ENCODE peak calls at places on chromosomes 1 and 21, in six cellular contexts. N is DND-41, U is GM23248, I is MM.1S, D is fibroblast of lung, Y is endothelial cell of umbilical vein. X is an unnamed sample. For H3K27me3, the result is how much of the 10 kb centered on the place peaks cover.

GRCh38 chr1:67747667-67748066 is 62.7 kb downstream of the GADD45A start:
- DNase-seq in N (no peak), U (peak), I (no peak), D (no peak), Y (no peak), X (no peak)

GRCh38 chr1:94843846-94844245 is 23.7 kb downstream of the SLC44A3 start:
- DNase-seq in N (no peak), U (no peak), I (no peak), D (no peak), Y (peak), X (no peak)

GRCh38 chr1:35441926-35442579 is 115.2 kb downstream of the KIAA0319L start:
- DNase-seq in N (no peak), U (no peak), I (no peak), D (no peak), Y (no peak), X (no peak)

GRCh38 chr1:102107441-102107840 is 110.7 kb upstream of the OLFM3 start:
- DNase-seq in N (no peak), U (no peak), I (no peak), D (no peak), Y (no peak), X (no peak)

GRCh38 chr1:94925561-94926364 is 1.1 kb downstream of the CNN3 start:
- DNase-seq in N (no peak), U (peak), I (no peak), D (peak), Y (peak), X (peak)

GRCh38 chr21:35792569-35792968 is 267.8 kb downstream of the SETD4 start:
- DNase-seq in N (no peak), U (no peak), I (no peak), D (no peak), Y (no peak), X (no peak)

GRCh38 chr1:38923607-38924006 is 18.0 kb downstream of the RHBDL2 start:
- DNase-seq in N (no peak), U (no peak), I (no peak), D (no peak), Y (no peak), X (peak)

GRCh38 chr1:85224734-85225623 is 24.2 kb upstream of the SYDE2 start:
- DNase-seq in N (no peak), U (no peak), I (no peak), D (peak), Y (no peak), X (peak)

GRCh38 chr1:246454655-246455054 is 52.4 kb downstream of the SMYD3 start:
- DNase-seq in N (no peak), U (no peak), I (no peak), D (peak), Y (peak), X (no peak)

GRCh38 chr1:3922201-3922725 is 22.2 kb upstream of the C1orf174 start:
- DNase-seq in N (no peak), U (no peak), I (peak), D (no peak), Y (no peak), X (no peak)

GRCh38 chr1:114756949-114757454 is 782 bp downstream of the CSDE1 start:
- DNase-seq in N (no peak), U (peak), I (peak), D (peak), Y (no peak), X (peak)

GRCh38 chr1:223479718-223480425 is 86.7 kb downstream of the CCDC185 start:
- DNase-seq in N (no peak), U (peak), I (no peak), D (no peak), Y (no peak), X (no peak)

GRCh38 chr1:207393610-207394009 is 60.5 kb upstream of the CR2 start:
- DNase-seq in N (no peak), U (peak), I (no peak), D (peak), Y (peak), X (peak)

GRCh38 chr1:77395051-77395450 is 113.2 kb downstream of the AK5 start:
- DNase-seq in N (no peak), U (peak), I (no peak), D (no peak), Y (no peak), X (peak)
- H3K4me2 ChIP-seq in N (no peak), U (peak), I (no peak), D (no peak), Y (no peak), X (peak)

DNA sequence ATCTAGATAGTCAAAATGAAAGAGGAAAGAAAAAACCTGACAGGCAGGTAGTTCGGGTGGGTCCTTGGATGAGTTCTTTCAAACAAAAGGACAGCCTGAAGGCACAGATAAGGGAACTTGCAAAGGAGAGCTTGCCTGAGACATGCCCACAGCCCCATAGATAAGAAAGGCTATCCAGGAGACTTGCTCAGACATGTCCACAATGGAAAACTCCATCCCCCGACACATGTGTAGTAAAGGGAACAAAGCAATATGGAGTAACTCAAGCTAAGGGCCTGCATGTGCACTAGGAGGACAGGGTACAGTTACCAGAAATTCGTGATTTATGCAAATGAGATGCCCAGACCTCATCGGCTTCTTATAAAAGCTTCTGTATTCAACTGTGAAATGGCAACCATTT is 281.5 kb downstream of the NEGR1 start:
- DNase-seq in N (no peak), U (no peak), I (no peak), D (peak), Y (peak), X (no peak)
- H3K27me3 ChIP-seq in N (under half), U (under half), I (under half), D (under half), Y (under half), X (under half)

GRCh38 chr1:183483224-183483623 is 10.9 kb downstream of the SMG7 start:
- DNase-seq in N (no peak), U (no peak), I (no peak), D (no peak), Y (no peak), X (no peak)
- H3K4me2 ChIP-seq in N (no peak), U (no peak), I (no peak), D (no peak), Y (no peak), X (no peak)

DNA sequence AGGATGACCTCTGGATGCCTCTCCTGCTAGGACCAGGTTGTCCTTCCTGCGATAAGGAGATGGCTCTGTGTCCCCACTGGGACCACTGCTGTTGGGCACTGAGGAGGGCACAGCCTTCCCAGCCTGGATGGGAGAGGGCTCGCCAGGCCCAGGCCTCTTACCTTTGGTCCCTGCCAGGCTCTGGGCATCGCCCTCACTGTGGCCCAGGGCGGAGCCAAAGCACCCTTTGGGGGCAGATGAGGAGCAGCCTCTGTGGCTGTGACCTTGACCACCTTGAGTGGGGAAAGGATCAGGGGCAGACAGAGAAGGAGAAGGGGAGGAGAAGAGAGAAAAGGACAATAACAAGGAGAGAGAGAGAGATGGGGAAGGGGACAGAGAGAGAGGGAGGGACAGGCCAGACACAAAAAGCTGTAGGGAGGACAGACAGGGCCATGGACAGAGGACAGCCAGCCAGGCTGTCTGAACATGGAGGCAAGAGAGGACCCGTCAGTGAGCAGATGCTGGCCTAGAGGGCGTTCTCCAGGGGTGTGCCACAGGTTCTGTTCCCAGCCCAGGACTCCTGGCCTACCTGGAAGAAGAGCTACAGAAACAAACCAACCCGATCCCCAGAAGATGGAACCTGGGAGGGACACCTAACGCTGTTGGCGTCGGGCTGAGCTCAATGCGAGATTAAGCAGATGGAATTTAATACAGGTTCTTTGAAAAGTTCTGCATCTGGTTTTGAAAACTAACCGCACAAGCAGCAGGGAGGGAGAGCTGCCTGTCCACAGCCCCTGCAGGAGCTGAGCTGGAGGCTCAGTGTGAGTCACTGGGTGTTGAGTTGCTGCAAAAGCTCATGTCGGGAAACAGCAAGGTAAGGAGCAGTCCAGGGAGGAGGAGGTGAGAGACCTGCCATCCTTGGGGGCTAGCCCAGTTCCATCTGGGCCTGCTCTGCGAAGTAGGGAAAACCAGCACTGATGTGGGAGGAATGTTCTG is 262.1 kb downstream of the PTPRU start:
- DNase-seq in N (no peak), U (no peak), I (no peak), D (no peak), Y (no peak), X (peak)
- H3K27me3 ChIP-seq in N (under half), U (under half), I (half or more), D (under half), Y (under half), X (under half)

GRCh38 chr21:45819478-45820170 is 161.9 kb upstream of the COL6A1 start:
- DNase-seq in N (no peak), U (no peak), I (no peak), D (no peak), Y (no peak), X (no peak)
- H3K4me2 ChIP-seq in N (no peak), U (no peak), I (no peak), D (no peak), Y (no peak), X (peak)

DNA sequence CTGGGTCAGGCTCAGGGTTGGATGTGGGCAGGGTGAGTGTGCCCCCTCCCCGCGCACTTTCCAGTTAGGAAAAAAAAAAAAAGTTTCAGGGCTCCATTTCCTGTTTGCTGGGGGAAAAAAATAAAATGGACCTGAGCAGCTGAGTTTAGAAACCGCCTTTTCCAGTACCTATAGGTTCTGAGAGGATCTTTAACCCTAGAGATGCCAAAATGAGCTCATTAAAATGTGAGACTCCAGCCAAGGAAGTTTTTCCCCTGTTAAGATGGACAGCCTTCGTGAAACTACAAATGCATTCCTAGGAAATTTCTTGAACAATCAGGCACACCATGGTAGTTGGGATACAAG is 143.5 kb upstream of the ETS2 start:
- DNase-seq in N (no peak), U (no peak), I (no peak), D (no peak), Y (no peak), X (no peak)
- H3K27me3 ChIP-seq in N (under half), U (half or more), I (under half), D (half or more), Y (half or more), X (half or more)

GRCh38 chr21:34018185-34018584 is 55.2 kb upstream of the MRPS6 start:
- DNase-seq in N (no peak), U (no peak), I (peak), D (no peak), Y (no peak), X (no peak)

GRCh38 chr21:34019402-34019801 is 54.0 kb upstream of the MRPS6 start:
- DNase-seq in N (no peak), U (no peak), I (no peak), D (no peak), Y (no peak), X (no peak)

GRCh38 chr21:34017127-34017961 is 56.0 kb upstream of the MRPS6 start:
- DNase-seq in N (no peak), U (no peak), I (no peak), D (no peak), Y (no peak), X (no peak)

GRCh38 chr21:34020005-34020847 is 53.2 kb upstream of the MRPS6 start:
- DNase-seq in N (peak), U (no peak), I (peak), D (peak), Y (no peak), X (no peak)

GRCh38 chr21:34018910-34019309 is 54.5 kb upstream of the MRPS6 start:
- DNase-seq in N (no peak), U (no peak), I (peak), D (no peak), Y (no peak), X (no peak)
- H3K4me2 ChIP-seq in N (peak), U (no peak), I (peak), D (no peak), Y (no peak), X (no peak)

GRCh38 chr1:205041121-205041758 is 1.8 kb upstream of the CNTN2 start:
- DNase-seq in N (no peak), U (no peak), I (no peak), D (no peak), Y (no peak), X (no peak)
- H3K27me3 ChIP-seq in N (under half), U (half or more), I (half or more), D (under half), Y (under half), X (half or more)